ENCODE peak calls at places on chromosome 12, in six cellular contexts. C is cardiac muscle cell, T is brain microvascular endothelial cell, A is astrocyte of the spinal cord, Z is trophoblast cell, Q is GM12865. U is an unnamed sample.
A peak's percentile ranks its signal among the peaks of the same experiment; 100 is the strongest.

GRCh38 chr12:94169495-94169894 is 21.1 kb downstream of the PLXNC1 start:
- DNase-seq in C (no peak), T (no peak), A (no peak), Z (no peak), Q (no peak), U (no peak)

GRCh38 chr12:120783197-120783596 is 57.6 kb downstream of the ACADS start:
- DNase-seq in C (no peak), T (no peak), A (peak; percentile 71), Z (peak; percentile 19), Q (no peak), U (no peak)

GRCh38 chr12:72077111-72077820 is 138.6 kb downstream of the TPH2 start:
- DNase-seq in C (no peak), T (no peak), A (no peak), Z (no peak), Q (no peak), U (no peak)

GRCh38 chr12:4284306-4284705 is 10.7 kb downstream of the CCND2 start:
- DNase-seq in C (no peak), T (no peak), A (no peak), Z (no peak), Q (no peak), U (no peak)

GRCh38 chr12:69500631-69501030 is 30.4 kb downstream of the FRS2 start:
- DNase-seq in C (no peak), T (no peak), A (peak; percentile 36), Z (no peak), Q (no peak), U (no peak)

GRCh38 chr12:54701940-54702592 is 53.9 kb upstream of the DCD start:
- DNase-seq in C (peak; percentile 62), T (peak; percentile 32), A (peak; percentile 32), Z (peak; percentile 9), Q (peak; percentile 52), U (no peak)

GRCh38 chr12:79378496-79378895 is 312.3 kb downstream of the PAWR start:
- DNase-seq in C (no peak), T (no peak), A (peak; percentile 55), Z (no peak), Q (no peak), U (no peak)

GRCh38 chr12:93441111-93441616 is 583 bp downstream of the UBE2N start:
- DNase-seq in C (peak; percentile 46), T (no peak), A (peak; percentile 9), Z (no peak), Q (peak; percentile 51), U (no peak)

GRCh38 chr12:60535363-60535762 is 939.5 kb downstream of the SLC16A7 start:
- DNase-seq in C (no peak), T (no peak), A (no peak), Z (no peak), Q (no peak), U (no peak)

DNA sequence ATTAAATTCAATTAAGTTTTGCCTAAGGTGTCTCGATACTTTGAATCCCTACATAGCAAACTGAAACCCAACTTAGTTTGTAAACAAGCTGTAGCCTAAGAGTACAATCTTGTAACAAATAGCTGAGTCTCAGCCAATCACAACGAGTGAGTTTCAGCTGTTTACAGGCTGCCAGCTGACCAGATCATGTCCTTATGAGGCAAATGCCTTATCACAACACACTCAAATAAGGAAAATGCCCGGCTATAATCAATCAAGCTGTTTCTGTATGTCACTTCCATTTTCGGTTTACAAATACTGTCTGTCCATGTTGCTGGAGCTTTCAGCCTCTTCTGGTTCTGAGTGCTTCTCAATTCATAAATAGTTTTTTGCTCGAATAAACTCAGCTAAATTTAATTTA is 943.8 kb downstream of the SLC16A7 start:
- DNase-seq in C (no peak), T (no peak), A (no peak), Z (no peak), Q (peak; percentile 47), U (no peak)
- H3K4me3 ChIP-seq in C (no peak overlapping the region), T (no peak overlapping the region), A (no peak overlapping the region), Z (no peak overlapping the region), Q (peak overlapping the region; percentile 30), U (no peak overlapping the region)

DNA sequence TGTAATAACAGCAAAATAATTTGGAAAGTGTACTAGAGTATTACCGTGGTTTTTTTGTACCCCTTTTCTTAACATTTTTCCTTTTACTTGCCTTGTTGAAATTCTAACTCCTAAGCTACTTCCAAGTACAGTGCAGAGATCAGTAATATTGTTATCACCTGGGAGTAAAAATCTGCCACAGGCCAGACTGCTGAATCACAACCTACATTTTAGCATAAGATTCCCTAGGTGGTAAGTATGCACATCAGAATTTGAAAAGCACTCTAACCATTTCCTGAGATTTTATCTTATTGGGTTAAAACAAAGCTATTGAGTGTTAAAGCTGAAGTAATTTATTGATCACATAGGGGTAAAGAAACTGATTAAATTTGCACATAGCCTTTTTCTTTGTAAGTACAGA is 55.2 kb upstream of the KCNH3 start:
- DNase-seq in C (no peak), T (no peak), A (no peak), Z (peak; percentile 68), Q (no peak), U (no peak)
- H3K4me3 ChIP-seq in C (no peak overlapping the region), T (no peak overlapping the region), A (no peak overlapping the region), Z (no peak overlapping the region), Q (no peak overlapping the region), U (no peak overlapping the region)

DNA sequence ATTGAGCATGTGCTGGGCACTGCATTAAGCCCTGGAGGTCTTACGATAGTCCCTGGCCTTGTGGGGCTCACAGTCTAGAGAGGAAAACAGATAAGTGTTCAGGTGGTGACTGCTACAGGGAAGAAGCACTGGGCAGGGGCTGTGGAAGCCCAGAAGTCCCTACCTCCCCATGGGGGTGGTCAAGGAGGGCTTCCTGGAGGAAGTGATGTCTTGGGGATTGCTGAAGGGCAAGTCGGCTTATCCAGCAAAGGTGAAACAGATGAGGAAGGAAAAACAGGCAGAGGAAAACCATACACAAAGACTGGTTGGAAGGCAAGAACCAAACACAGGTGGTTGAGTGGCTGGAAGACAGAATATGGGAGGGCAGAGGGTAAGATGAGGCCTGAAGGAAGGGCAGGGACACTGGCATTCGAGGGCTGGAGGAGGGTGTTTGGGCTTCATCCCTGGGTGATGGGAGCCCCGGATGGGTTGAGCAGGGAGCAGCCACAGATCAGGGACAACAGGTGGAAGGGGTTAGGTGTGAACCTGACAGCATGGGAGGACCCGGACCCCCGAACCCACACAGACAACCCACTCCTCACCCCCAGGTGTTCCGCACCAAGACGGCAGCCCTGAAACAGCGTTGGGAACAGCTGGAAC is 2.8 kb downstream of the CFAP73 start:
- DNase-seq in C (no peak), T (no peak), A (no peak), Z (no peak), Q (no peak), U (no peak)
- H3K4me3 ChIP-seq in C (peak overlapping the region; percentile 28), T (no peak overlapping the region), A (no peak overlapping the region), Z (peak overlapping the region; percentile 13), Q (peak overlapping the region; percentile 39), U (peak overlapping the region; percentile 48)

GRCh38 chr12:67251012-67251411 is 18.1 kb upstream of the CAND1 start:
- DNase-seq in C (no peak), T (no peak), A (no peak), Z (no peak), Q (no peak), U (no peak)
- H3K4me3 ChIP-seq in C (no peak overlapping the region), T (no peak overlapping the region), A (no peak overlapping the region), Z (no peak overlapping the region), Q (no peak overlapping the region), U (no peak overlapping the region)

U was measured in WERI-Rb-1.